ENCODE peak calls at places on chromosome 19, in eight cellular contexts. One of them, this sample, is unnamed.

GRCh38 chr19:51366050-51366998 is at the start of gene ETFB:
- DNase-seq in Calu3: peak
- DNase-seq in astrocyte of the spinal cord: peak
- DNase-seq in thoracic aorta: peak
- DNase-seq in choroid plexus epithelial cell: peak
- DNase-seq in kidney: peak
- DNase-seq in endothelial cell: peak
- DNase-seq in psoas muscle: peak
- DNase-seq in this sample: peak

GRCh38 chr19:55206664-55207500 is 2.4 kb downstream of the PTPRH start:
- DNase-seq in Calu3: peak
- DNase-seq in astrocyte of the spinal cord: peak
- DNase-seq in thoracic aorta: no peak
- DNase-seq in choroid plexus epithelial cell: peak
- DNase-seq in kidney: peak
- DNase-seq in endothelial cell: peak
- DNase-seq in psoas muscle: peak
- DNase-seq in this sample: peak

GRCh38 chr19:35715981-35716734 is 1.6 kb upstream of the KMT2B start:
- DNase-seq in Calu3: peak
- DNase-seq in astrocyte of the spinal cord: no peak
- DNase-seq in thoracic aorta: no peak
- DNase-seq in choroid plexus epithelial cell: peak
- DNase-seq in kidney: peak
- DNase-seq in endothelial cell: peak
- DNase-seq in psoas muscle: peak
- DNase-seq in this sample: peak

GRCh38 chr19:44725251-44725650 is 23.3 kb upstream of the BCL3 start:
- DNase-seq in Calu3: peak
- DNase-seq in astrocyte of the spinal cord: no peak
- DNase-seq in thoracic aorta: no peak
- DNase-seq in choroid plexus epithelial cell: no peak
- DNase-seq in kidney: peak
- DNase-seq in endothelial cell: no peak
- DNase-seq in psoas muscle: no peak
- DNase-seq in this sample: no peak

GRCh38 chr19:45901432-45901903 is 945 bp downstream of the MYPOP start:
- DNase-seq in Calu3: no peak
- DNase-seq in astrocyte of the spinal cord: peak
- DNase-seq in thoracic aorta: no peak
- DNase-seq in choroid plexus epithelial cell: peak
- DNase-seq in kidney: peak
- DNase-seq in endothelial cell: no peak
- DNase-seq in psoas muscle: peak
- DNase-seq in this sample: peak

GRCh38 chr19:45800009-45800553 is 7.4 kb upstream of the DMWD start:
- DNase-seq in Calu3: no peak
- DNase-seq in astrocyte of the spinal cord: peak
- DNase-seq in thoracic aorta: no peak
- DNase-seq in choroid plexus epithelial cell: peak
- DNase-seq in kidney: peak
- DNase-seq in endothelial cell: no peak
- DNase-seq in psoas muscle: no peak
- DNase-seq in this sample: no peak

GRCh38 chr19:7333198-7334118 is 15.3 kb upstream of the ARHGEF18 start:
- DNase-seq in Calu3: peak
- DNase-seq in astrocyte of the spinal cord: no peak
- DNase-seq in thoracic aorta: no peak
- DNase-seq in choroid plexus epithelial cell: no peak
- DNase-seq in kidney: no peak
- DNase-seq in endothelial cell: no peak
- DNase-seq in psoas muscle: no peak
- DNase-seq in this sample: no peak

GRCh38 chr19:6852001-6852400 is 35.4 kb upstream of the ADGRE1 start:
- DNase-seq in Calu3: no peak
- DNase-seq in astrocyte of the spinal cord: no peak
- DNase-seq in thoracic aorta: no peak
- DNase-seq in choroid plexus epithelial cell: no peak
- DNase-seq in kidney: no peak
- DNase-seq in endothelial cell: no peak
- DNase-seq in psoas muscle: no peak
- DNase-seq in this sample: no peak

GRCh38 chr19:31438401-31439269 is 89.4 kb upstream of the TSHZ3 start:
- DNase-seq in Calu3: no peak
- DNase-seq in astrocyte of the spinal cord: no peak
- DNase-seq in thoracic aorta: no peak
- DNase-seq in choroid plexus epithelial cell: no peak
- DNase-seq in kidney: no peak
- DNase-seq in endothelial cell: no peak
- DNase-seq in psoas muscle: no peak
- DNase-seq in this sample: no peak

GRCh38 chr19:17681505-17682125 is 6.5 kb downstream of the UNC13A start:
- DNase-seq in Calu3: peak
- DNase-seq in astrocyte of the spinal cord: peak
- DNase-seq in thoracic aorta: no peak
- DNase-seq in choroid plexus epithelial cell: peak
- DNase-seq in kidney: peak
- DNase-seq in endothelial cell: peak
- DNase-seq in psoas muscle: peak
- DNase-seq in this sample: peak

GRCh38 chr19:11612816-11613511 is 15.7 kb downstream of the ZNF627 start:
- DNase-seq in Calu3: no peak
- DNase-seq in astrocyte of the spinal cord: no peak
- DNase-seq in thoracic aorta: no peak
- DNase-seq in choroid plexus epithelial cell: no peak
- DNase-seq in kidney: no peak
- DNase-seq in endothelial cell: no peak
- DNase-seq in psoas muscle: no peak
- DNase-seq in this sample: peak
- TF ChIP-seq CTCF in Calu3: no peak
- TF ChIP-seq CTCF in astrocyte of the spinal cord: no peak
- TF ChIP-seq CTCF in thoracic aorta: no peak
- TF ChIP-seq CTCF in choroid plexus epithelial cell: no peak
- TF ChIP-seq CTCF in kidney: no peak
- TF ChIP-seq CTCF in endothelial cell: no peak
- TF ChIP-seq CTCF in psoas muscle: no peak
- TF ChIP-seq CTCF in this sample: no peak

DNA sequence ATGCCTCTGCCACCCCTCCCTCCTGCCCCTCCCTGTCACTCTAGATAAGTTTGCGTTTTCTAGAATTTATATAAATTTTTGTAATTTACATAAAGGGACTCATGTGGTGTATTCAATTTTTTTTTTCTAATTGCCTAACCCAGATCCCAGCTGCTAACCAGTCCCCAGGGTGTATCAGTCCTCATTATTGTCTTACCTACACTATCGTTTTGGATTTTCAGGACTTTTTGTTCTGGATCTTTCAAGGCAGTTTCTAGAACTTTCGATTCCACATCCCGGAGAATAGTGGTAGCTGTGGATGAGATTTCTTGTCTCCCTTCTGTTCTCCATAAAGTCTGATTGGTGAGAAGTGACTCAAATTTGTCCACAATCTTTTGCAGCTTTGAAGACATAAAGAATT is 19.9 kb downstream of the ADGRE3 start:
- DNase-seq in Calu3: no peak
- DNase-seq in astrocyte of the spinal cord: no peak
- DNase-seq in thoracic aorta: no peak
- DNase-seq in choroid plexus epithelial cell: no peak
- DNase-seq in kidney: no peak
- DNase-seq in endothelial cell: no peak
- DNase-seq in psoas muscle: no peak
- DNase-seq in this sample: no peak
- TF ChIP-seq CTCF in Calu3: no peak
- TF ChIP-seq CTCF in astrocyte of the spinal cord: no peak
- TF ChIP-seq CTCF in thoracic aorta: no peak
- TF ChIP-seq CTCF in choroid plexus epithelial cell: no peak
- TF ChIP-seq CTCF in kidney: no peak
- TF ChIP-seq CTCF in endothelial cell: no peak
- TF ChIP-seq CTCF in psoas muscle: no peak
- TF ChIP-seq CTCF in this sample: no peak

DNA sequence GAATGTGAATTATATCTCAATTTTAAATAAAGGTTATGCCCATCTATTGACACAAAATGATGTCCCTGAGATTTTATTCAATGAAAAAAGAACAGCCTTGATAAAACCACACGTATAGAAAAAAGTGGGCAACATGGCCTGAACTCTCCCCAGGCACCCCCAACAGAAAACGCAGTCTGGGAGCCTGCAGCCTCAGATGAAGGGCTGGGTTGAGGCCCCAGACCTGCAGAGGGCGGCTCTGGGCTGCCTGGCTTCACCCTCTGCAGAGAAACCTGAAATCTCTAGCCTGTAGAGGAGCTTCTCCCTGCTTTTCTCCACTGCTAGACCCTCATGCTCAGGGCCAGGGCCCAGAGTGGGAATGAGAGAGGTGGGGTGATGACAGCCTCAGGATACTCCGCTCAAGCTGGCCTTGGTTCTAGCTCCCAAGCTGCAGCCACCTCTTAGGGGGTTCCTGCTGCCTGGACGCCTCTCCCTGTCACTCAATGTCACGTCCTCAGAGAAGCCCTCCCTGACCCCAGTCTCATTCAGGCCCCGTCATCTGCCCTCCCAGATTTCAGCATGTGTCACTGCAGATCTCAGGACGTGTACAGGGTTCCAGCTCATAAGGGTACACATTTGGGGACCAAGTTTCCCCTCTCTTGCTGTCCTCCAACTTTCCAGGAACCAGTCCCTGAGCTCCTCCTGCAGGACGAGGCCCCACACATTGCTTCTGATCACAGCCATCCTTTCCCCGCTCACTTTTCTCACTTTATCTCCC is 1.8 kb downstream of the MBD3 start:
- DNase-seq in Calu3: peak
- DNase-seq in astrocyte of the spinal cord: peak
- DNase-seq in thoracic aorta: no peak
- DNase-seq in choroid plexus epithelial cell: peak
- DNase-seq in kidney: no peak
- DNase-seq in endothelial cell: no peak
- DNase-seq in psoas muscle: no peak
- DNase-seq in this sample: peak
- TF ChIP-seq CTCF in Calu3: no peak
- TF ChIP-seq CTCF in astrocyte of the spinal cord: peak
- TF ChIP-seq CTCF in thoracic aorta: no peak
- TF ChIP-seq CTCF in choroid plexus epithelial cell: peak
- TF ChIP-seq CTCF in kidney: no peak
- TF ChIP-seq CTCF in endothelial cell: no peak
- TF ChIP-seq CTCF in psoas muscle: no peak
- TF ChIP-seq CTCF in this sample: no peak

GRCh38 chr19:43429395-43429794 is 14.7 kb downstream of the TEX101 start:
- DNase-seq in Calu3: no peak
- DNase-seq in astrocyte of the spinal cord: no peak
- DNase-seq in thoracic aorta: no peak
- DNase-seq in choroid plexus epithelial cell: no peak
- DNase-seq in kidney: no peak
- DNase-seq in endothelial cell: no peak
- DNase-seq in psoas muscle: no peak
- DNase-seq in this sample: no peak

GRCh38 chr19:43433689-43434088 is 19.0 kb downstream of the TEX101 start:
- DNase-seq in Calu3: no peak
- DNase-seq in astrocyte of the spinal cord: no peak
- DNase-seq in thoracic aorta: no peak
- DNase-seq in choroid plexus epithelial cell: no peak
- DNase-seq in kidney: no peak
- DNase-seq in endothelial cell: no peak
- DNase-seq in psoas muscle: no peak
- DNase-seq in this sample: no peak

GRCh38 chr19:43430976-43431375 is 16.3 kb downstream of the TEX101 start:
- DNase-seq in Calu3: no peak
- DNase-seq in astrocyte of the spinal cord: no peak
- DNase-seq in thoracic aorta: no peak
- DNase-seq in choroid plexus epithelial cell: no peak
- DNase-seq in kidney: no peak
- DNase-seq in endothelial cell: no peak
- DNase-seq in psoas muscle: no peak
- DNase-seq in this sample: no peak

GRCh38 chr19:43432866-43433673 is 18.4 kb downstream of the TEX101 start:
- DNase-seq in Calu3: peak
- DNase-seq in astrocyte of the spinal cord: peak
- DNase-seq in thoracic aorta: no peak
- DNase-seq in choroid plexus epithelial cell: peak
- DNase-seq in kidney: peak
- DNase-seq in endothelial cell: peak
- DNase-seq in psoas muscle: peak
- DNase-seq in this sample: peak

DNA sequence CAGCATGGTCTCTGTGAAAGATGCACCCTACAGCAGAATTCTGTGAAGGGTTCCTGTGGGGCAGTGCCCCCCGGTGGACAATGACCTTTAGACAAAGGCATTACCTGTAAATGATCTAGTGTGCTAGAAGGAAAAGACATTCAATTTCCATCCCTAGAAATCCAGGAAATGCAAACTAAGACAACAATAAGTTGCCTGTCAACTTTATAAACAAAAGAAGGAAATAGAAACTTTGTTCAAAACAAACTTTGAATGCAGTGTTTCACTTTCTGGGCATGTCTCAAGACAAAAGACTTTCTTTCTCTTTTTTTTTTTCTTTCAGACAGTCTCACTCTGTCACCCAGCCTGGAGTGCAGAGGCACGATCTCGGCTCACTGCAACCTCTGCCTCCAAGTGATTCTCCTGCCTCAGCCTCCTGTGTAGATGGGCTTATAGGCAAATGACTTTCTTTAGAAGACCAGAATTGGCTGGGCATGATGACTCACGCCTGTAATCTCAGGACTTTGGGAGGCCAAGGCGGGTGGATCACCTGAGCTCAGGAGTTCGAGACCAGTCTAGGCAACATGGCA is 15.5 kb downstream of the TEX101 start:
- DNase-seq in Calu3: peak
- DNase-seq in astrocyte of the spinal cord: no peak
- DNase-seq in thoracic aorta: no peak
- DNase-seq in choroid plexus epithelial cell: no peak
- DNase-seq in kidney: no peak
- DNase-seq in endothelial cell: peak
- DNase-seq in psoas muscle: no peak
- DNase-seq in this sample: peak
- TF ChIP-seq CTCF in Calu3: peak
- TF ChIP-seq CTCF in astrocyte of the spinal cord: no peak
- TF ChIP-seq CTCF in thoracic aorta: no peak
- TF ChIP-seq CTCF in choroid plexus epithelial cell: no peak
- TF ChIP-seq CTCF in kidney: peak
- TF ChIP-seq CTCF in endothelial cell: peak
- TF ChIP-seq CTCF in psoas muscle: no peak
- TF ChIP-seq CTCF in this sample: no peak

GRCh38 chr19:12842511-12842910 is 4.2 kb downstream of the MAST1 start:
- DNase-seq in Calu3: no peak
- DNase-seq in astrocyte of the spinal cord: no peak
- DNase-seq in thoracic aorta: no peak
- DNase-seq in choroid plexus epithelial cell: no peak
- DNase-seq in kidney: no peak
- DNase-seq in endothelial cell: no peak
- DNase-seq in psoas muscle: no peak
- DNase-seq in this sample: no peak
- TF ChIP-seq CTCF in Calu3: no peak
- TF ChIP-seq CTCF in astrocyte of the spinal cord: no peak
- TF ChIP-seq CTCF in thoracic aorta: no peak
- TF ChIP-seq CTCF in choroid plexus epithelial cell: no peak
- TF ChIP-seq CTCF in kidney: no peak
- TF ChIP-seq CTCF in endothelial cell: no peak
- TF ChIP-seq CTCF in psoas muscle: no peak
- TF ChIP-seq CTCF in this sample: no peak

GRCh38 chr19:38900816-38901215 is 1.0 kb downstream of the NFKBIB start:
- DNase-seq in Calu3: no peak
- DNase-seq in astrocyte of the spinal cord: no peak
- DNase-seq in thoracic aorta: no peak
- DNase-seq in choroid plexus epithelial cell: peak
- DNase-seq in kidney: no peak
- DNase-seq in endothelial cell: no peak
- DNase-seq in psoas muscle: no peak
- DNase-seq in this sample: no peak
- TF ChIP-seq CTCF in Calu3: no peak
- TF ChIP-seq CTCF in astrocyte of the spinal cord: no peak
- TF ChIP-seq CTCF in thoracic aorta: no peak
- TF ChIP-seq CTCF in choroid plexus epithelial cell: no peak
- TF ChIP-seq CTCF in kidney: no peak
- TF ChIP-seq CTCF in endothelial cell: no peak
- TF ChIP-seq CTCF in psoas muscle: no peak
- TF ChIP-seq CTCF in this sample: no peak